ENCODE peak calls at places on chromosomes 11 and 22, in six cellular contexts. U is H1, F is IMR-90, E is neuronal stem cell, B is H9, H is mesenchymal stem cell. G is an unnamed sample.

GRCh38 chr11:33919645-33920044 is 27.8 kb upstream of the LMO2 start:
- DNase-seq in B (no peak), E (no peak), H (no peak), U (no peak), F (no peak), G (no peak)

GRCh38 chr22:27825174-27825573 is 23.6 kb upstream of the MN1 start:
- DNase-seq in H (no peak), F (no peak), U (peak; percentile 77), E (no peak), B (no peak), G (no peak)

GRCh38 chr11:60781286-60782044 is 3.7 kb upstream of the MS4A10 start:
- DNase-seq in H (no peak), U (no peak), E (no peak), F (no peak), B (no peak), G (no peak)

GRCh38 chr11:71482746-71483364 is 29.9 kb downstream of the NADSYN1 start:
- DNase-seq in E (no peak), U (no peak), H (no peak), F (no peak), B (no peak), G (no peak)

GRCh38 chr11:82832983-82833382 is 67.2 kb downstream of the PRCP start:
- DNase-seq in H (no peak), U (no peak), B (no peak), E (no peak), F (no peak), G (no peak)

GRCh38 chr11:118202599-118203422 is 22.0 kb downstream of the JAML start:
- DNase-seq in E (no peak), U (no peak), H (no peak), F (no peak), B (no peak), G (no peak)

GRCh38 chr11:126392638-126393023 is 37.1 kb downstream of the ST3GAL4 start:
- DNase-seq in E (no peak), B (no peak), U (no peak), F (no peak), H (no peak), G (no peak)

GRCh38 chr11:35177370-35177769 is 38.4 kb downstream of the CD44 start:
- DNase-seq in U (no peak), B (no peak), E (no peak), F (peak; percentile 68), H (peak; percentile 62), G (no peak)

GRCh38 chr11:111845256-111846028 is 25.9 kb downstream of the ALG9 start:
- DNase-seq in E (no peak), B (no peak), H (peak; percentile 17), U (no peak), F (no peak), G (peak; percentile 85)

GRCh38 chr11:73139476-73140198 is 2.5 kb downstream of the FCHSD2 start:
- DNase-seq in H (peak; percentile 43), B (no peak), E (no peak), U (no peak), F (peak; percentile 49), G (no peak)

GRCh38 chr11:74689666-74690065 is 41.6 kb downstream of the CHRDL2 start:
- DNase-seq in H (no peak), F (peak; percentile 66), B (no peak), U (no peak), E (no peak), G (no peak)

GRCh38 chr11:61963282-61964057 is 4.0 kb downstream of the FTH1 start:
- DNase-seq in B (no peak), U (no peak), H (no peak), F (peak; percentile 60), E (no peak), G (peak; percentile 70)

GRCh38 chr11:23976776-23977380 is 520.0 kb upstream of the LUZP2 start:
- DNase-seq in U (no peak), H (peak; percentile 66), F (peak; percentile 70), B (no peak), E (no peak), G (no peak)

GRCh38 chr11:121415861-121416260 is 36.3 kb upstream of the SORL1 start:
- DNase-seq in F (no peak), U (no peak), H (no peak), E (no peak), B (no peak), G (peak; percentile 10)

GRCh38 chr11:114304969-114305368 is 8.8 kb downstream of the NNMT start:
- DNase-seq in E (no peak), H (no peak), F (no peak), B (no peak), U (no peak), G (no peak)

GRCh38 chr11:64088159-64089026 is 52.7 kb downstream of the FLRT1 start:
- DNase-seq in E (no peak), U (peak; percentile 72), H (no peak), F (no peak), B (peak; percentile 84), G (no peak)

GRCh38 chr22:19761022-19761499 is 483 bp downstream of the TBX1 start:
- DNase-seq in F (no peak), U (no peak), B (peak; percentile 32), H (no peak), E (no peak), G (peak; percentile 20)

GRCh38 chr11:78476066-78476465 is 58.4 kb upstream of the GAB2 start:
- DNase-seq in F (no peak), H (no peak), U (no peak), E (no peak), B (no peak), G (no peak)

GRCh38 chr11:76773921-76774361 is 9.2 kb upstream of the TSKU start:
- DNase-seq in B (no peak), F (no peak), E (no peak), H (no peak), U (no peak), G (no peak)
- H3K18ac ChIP-seq in B (no peak overlapping the region), F (no peak overlapping the region), E (no peak overlapping the region), H (no peak overlapping the region), U (no peak overlapping the region), G (no peak overlapping the region)

GRCh38 chr22:29267858-29268510 is at the start of the genes EWSR1 and RHBDD3:
- DNase-seq in B (peak; percentile 93), E (peak; percentile 97), H (peak; percentile 99), F (peak; percentile 97), U (peak; percentile 100), G (peak; percentile 91)
- H2BK120ac ChIP-seq in B (peak within 1 kb of the TSS; percentile 99), E (peak within 1 kb of the TSS; percentile 98), H (peak within 1 kb of the TSS; percentile 98), F (peak within 1 kb of the TSS; percentile 100), U (peak within 1 kb of the TSS; percentile 94), G (peak within 1 kb of the TSS; percentile 100)

GRCh38 chr11:119918356-119918755 is 189.4 kb upstream of the NECTIN1 start:
- DNase-seq in E (no peak), U (no peak), B (no peak), H (no peak), F (no peak), G (no peak)
- H3K14ac ChIP-seq in E (no peak overlapping the region), U (no peak overlapping the region), B (no peak overlapping the region), H (no peak overlapping the region), F (no peak overlapping the region), G (no peak overlapping the region)

GRCh38 chr11:106697058-106697457 is 321.2 kb downstream of the GUCY1A2 start:
- DNase-seq in B (no peak), F (peak; percentile 76), H (peak; percentile 42), U (no peak), E (no peak), G (peak; percentile 2)
- H3K18ac ChIP-seq in B (no peak overlapping the region), F (no peak overlapping the region), H (no peak overlapping the region), U (no peak overlapping the region), E (no peak overlapping the region), G (no peak overlapping the region)

GRCh38 chr11:131223198-131223975 is 147.0 kb upstream of the NTM start:
- DNase-seq in E (no peak), H (no peak), U (no peak), B (no peak), F (no peak), G (no peak)
- H2BK120ac ChIP-seq in E (no peak overlapping the region), H (no peak overlapping the region), U (peak overlapping the region; percentile 1), B (no peak overlapping the region), F (no peak overlapping the region), G (no peak overlapping the region)

DNA sequence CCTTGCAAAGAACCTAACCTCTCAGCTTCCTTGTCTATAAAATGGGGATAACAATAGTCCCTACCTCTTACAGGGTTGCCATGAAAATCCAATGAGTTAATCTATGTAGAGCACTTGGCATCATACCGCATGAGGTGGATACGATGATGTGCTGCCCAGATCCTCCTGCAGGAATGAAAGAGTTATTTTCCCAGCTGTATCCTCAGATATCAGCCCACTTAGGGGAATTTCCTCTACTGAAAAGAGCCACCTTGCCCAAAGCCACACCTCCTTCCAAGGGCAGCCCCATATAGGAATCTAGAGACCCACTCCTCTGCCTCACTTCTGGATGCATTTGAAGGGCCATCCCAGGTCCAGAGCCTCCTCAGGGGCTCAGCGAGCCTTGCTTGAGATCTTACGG is 128.4 kb downstream of the CCDC81 start:
- DNase-seq in U (no peak), F (no peak), H (no peak), B (no peak), E (no peak), G (no peak)
- H3K14ac ChIP-seq in U (no peak overlapping the region), F (no peak overlapping the region), H (no peak overlapping the region), B (no peak overlapping the region), E (no peak overlapping the region), G (no peak overlapping the region)

DNA sequence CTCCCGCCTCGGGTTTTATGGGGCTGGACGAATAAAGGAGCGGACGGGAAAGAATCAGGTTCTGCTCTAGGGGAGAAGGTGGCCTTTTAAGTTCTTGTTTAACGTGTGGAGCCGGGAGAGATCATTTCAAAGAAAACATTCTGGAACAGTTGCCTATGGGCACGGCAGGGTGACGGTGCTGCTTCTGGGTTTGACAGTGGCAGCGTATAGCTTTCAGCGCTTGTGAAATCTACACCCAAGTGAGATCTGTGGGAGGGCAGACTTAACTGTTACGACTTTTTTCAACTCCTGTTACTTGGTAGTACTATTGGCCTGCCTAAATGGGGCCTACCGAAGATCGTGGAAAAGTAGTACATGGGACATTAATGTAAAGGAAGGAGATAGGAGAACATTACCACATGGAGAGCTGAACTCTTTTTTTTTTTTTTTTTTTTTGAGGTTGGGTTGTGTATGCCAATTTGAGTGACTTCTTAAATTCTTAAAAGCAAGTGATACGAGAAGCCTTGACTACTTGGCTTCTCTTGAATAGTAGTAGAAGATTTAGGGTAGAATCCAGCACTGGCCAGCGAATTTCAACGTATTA is 745 bp downstream of the USP47 start:
- DNase-seq in H (peak; percentile 93), U (no peak), F (peak; percentile 86), E (peak; percentile 53), B (no peak), G (peak; percentile 79)
- H3K18ac ChIP-seq in H (peak overlapping the region; percentile 94), U (no peak overlapping the region), F (peak overlapping the region; percentile 76), E (peak overlapping the region; percentile 98), B (peak overlapping the region; percentile 64), G (peak overlapping the region; percentile 99)

GRCh38 chr11:119684361-119685072 is 44.5 kb downstream of the NECTIN1 start:
- DNase-seq in B (no peak), F (peak; percentile 75), E (no peak), H (peak; percentile 85), U (no peak), G (no peak)
- H2BK120ac ChIP-seq in B (no peak overlapping the region), F (peak overlapping the region; percentile 73), E (no peak overlapping the region), H (peak overlapping the region; percentile 93), U (no peak overlapping the region), G (peak overlapping the region; percentile 86)